ENCODE peak calls at places on chromosomes 7 and 10, in four cellular contexts. M is H9, Q is WTC11, O is astrocyte. H is an unnamed sample.

GRCh38 chr7:44325181-44325671 is at the start of gene CAMK2B:
- DNase-seq in M (no peak), Q (no peak), O (no peak), H (no peak)

GRCh38 chr10:62037890-62038608 is 136.6 kb downstream of the ARID5B start:
- DNase-seq in M (no peak), Q (no peak), O (no peak), H (no peak)

GRCh38 chr10:69481280-69481679 is 30.0 kb downstream of the TSPAN15 start:
- DNase-seq in M (no peak), Q (no peak), O (no peak), H (no peak)

GRCh38 chr7:136887317-136887716 is 18.9 kb downstream of the CHRM2 start:
- DNase-seq in M (no peak), Q (no peak), O (no peak), H (no peak)

GRCh38 chr7:158650821-158651225 is 53.8 kb downstream of the NCAPG2 start:
- DNase-seq in M (no peak), Q (no peak), O (peak), H (no peak)

GRCh38 chr10:130580975-130581374 is 444.8 kb downstream of the GLRX3 start:
- DNase-seq in M (no peak), Q (no peak), O (no peak), H (no peak)

GRCh38 chr10:49287689-49288340 is 11.2 kb upstream of the C10orf71 start:
- DNase-seq in M (no peak), Q (no peak), O (no peak), H (no peak)

GRCh38 chr10:49104323-49104722 is 11.0 kb downstream of the VSTM4 start:
- DNase-seq in M (no peak), Q (no peak), O (no peak), H (no peak)

GRCh38 chr10:44830022-44830421 is 81.1 kb upstream of the TMEM72 start:
- DNase-seq in M (no peak), Q (no peak), O (peak), H (no peak)

GRCh38 chr7:105130048-105130447 is 116.0 kb downstream of the KMT2E start:
- DNase-seq in M (no peak), Q (no peak), O (no peak), H (no peak)

GRCh38 chr7:105122619-105123018 is 108.6 kb downstream of the KMT2E start:
- DNase-seq in M (no peak), Q (no peak), O (no peak), H (no peak)

GRCh38 chr7:105127179-105127578 is 113.2 kb downstream of the KMT2E start:
- DNase-seq in M (no peak), Q (no peak), O (peak), H (no peak)

GRCh38 chr7:105126436-105126975 is 112.5 kb downstream of the KMT2E start:
- DNase-seq in M (no peak), Q (no peak), O (peak), H (no peak)

GRCh38 chr7:105125745-105126144 is 111.7 kb downstream of the KMT2E start:
- DNase-seq in M (no peak), Q (no peak), O (no peak), H (no peak)
- TF ChIP-seq CTCF in M (no peak), Q (no peak), O (no peak), H (no peak)

GRCh38 chr7:82506208-82506607 is 62.6 kb upstream of the CACNA2D1 start:
- DNase-seq in M (no peak), Q (no peak), O (no peak), H (no peak)
- TF ChIP-seq CTCF in M (no peak), Q (no peak), O (no peak), H (no peak)

GRCh38 chr7:55251911-55252310 is 113.2 kb upstream of the LANCL2 start:
- DNase-seq in M (no peak), Q (no peak), O (no peak), H (no peak)

GRCh38 chr7:55251313-55251712 is 113.8 kb upstream of the LANCL2 start:
- DNase-seq in M (no peak), Q (no peak), O (no peak), H (no peak)

GRCh38 chr7:55248526-55248925 is 116.6 kb upstream of the LANCL2 start:
- DNase-seq in M (no peak), Q (no peak), O (no peak), H (no peak)

GRCh38 chr7:55249332-55249731 is 115.8 kb upstream of the LANCL2 start:
- DNase-seq in M (no peak), Q (no peak), O (no peak), H (no peak)

DNA sequence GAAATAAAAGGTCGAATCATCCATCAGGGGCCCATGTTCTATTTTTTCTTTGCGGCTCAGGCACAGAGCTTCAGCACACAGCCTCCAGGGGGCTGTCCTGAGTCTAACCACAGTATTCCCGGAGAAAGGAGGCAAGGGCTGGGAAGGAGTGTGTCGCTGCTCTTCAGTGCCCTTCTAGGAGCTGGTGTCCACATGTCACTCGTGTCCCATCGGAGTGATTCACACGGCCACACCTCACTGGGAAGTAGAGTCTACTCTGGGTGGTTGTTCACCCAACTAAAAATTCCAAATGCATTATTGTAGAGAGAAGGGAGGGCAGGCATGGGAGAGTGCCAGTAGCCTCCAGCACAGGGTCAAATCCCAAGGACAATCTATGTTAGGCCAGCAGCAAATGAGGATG is 114.8 kb upstream of the LANCL2 start:
- DNase-seq in M (peak), Q (peak), O (no peak), H (peak)
- TF ChIP-seq CTCF in M (peak), Q (peak), O (peak), H (peak)

GRCh38 chr10:113558336-113558735 is 5.5 kb downstream of the HABP2 start:
- DNase-seq in M (peak), Q (peak), O (no peak), H (peak)
- TF ChIP-seq CTCF in M (peak), Q (no peak), O (no peak), H (no peak)